ENCODE peak calls at places on chromosome 17, in five cellular contexts. One of them, this sample, is unnamed.

GRCh38 chr17:69734656-69735055 is 320.2 kb downstream of the MAP2K6 start:
- DNase-seq in NCI-H748 treated with DMSO at 0.1 percent for 48 hours: no peak
- DNase-seq in mesothelial cell of epicardium: no peak
- DNase-seq in GM12878: no peak
- DNase-seq in mucosa of descending colon: no peak
- DNase-seq in this sample: no peak

GRCh38 chr17:57403241-57403640 is 146.9 kb downstream of the MSI2 start:
- DNase-seq in NCI-H748 treated with DMSO at 0.1 percent for 48 hours: no peak
- DNase-seq in GM12878: no peak
- DNase-seq in mucosa of descending colon: no peak
- DNase-seq in mesothelial cell of epicardium: no peak
- DNase-seq in this sample: no peak

GRCh38 chr17:79720705-79721295 is 9.9 kb upstream of the ENPP7 start:
- DNase-seq in NCI-H748 treated with DMSO at 0.1 percent for 48 hours: no peak
- DNase-seq in mucosa of descending colon: no peak
- DNase-seq in GM12878: no peak
- DNase-seq in mesothelial cell of epicardium: no peak
- DNase-seq in this sample: peak

GRCh38 chr17:41913798-41914197 is 5.0 kb downstream of the ACLY start:
- DNase-seq in mesothelial cell of epicardium: no peak
- DNase-seq in NCI-H748 treated with DMSO at 0.1 percent for 48 hours: no peak
- DNase-seq in mucosa of descending colon: no peak
- DNase-seq in GM12878: no peak
- DNase-seq in this sample: no peak

GRCh38 chr17:55420067-55420775 is 1.4 kb downstream of the MMD start:
- DNase-seq in NCI-H748 treated with DMSO at 0.1 percent for 48 hours: no peak
- DNase-seq in mesothelial cell of epicardium: no peak
- DNase-seq in mucosa of descending colon: no peak
- DNase-seq in GM12878: no peak
- DNase-seq in this sample: no peak

GRCh38 chr17:59804910-59805381 is 87.8 kb downstream of the TUBD1 start:
- DNase-seq in mesothelial cell of epicardium: no peak
- DNase-seq in GM12878: no peak
- DNase-seq in NCI-H748 treated with DMSO at 0.1 percent for 48 hours: no peak
- DNase-seq in mucosa of descending colon: no peak
- DNase-seq in this sample: no peak

GRCh38 chr17:27226611-27227234 is 67.2 kb upstream of the WSB1 start:
- DNase-seq in mucosa of descending colon: no peak
- DNase-seq in mesothelial cell of epicardium: no peak
- DNase-seq in GM12878: no peak
- DNase-seq in NCI-H748 treated with DMSO at 0.1 percent for 48 hours: no peak
- DNase-seq in this sample: no peak

GRCh38 chr17:73641779-73642580 is 2.3 kb downstream of the SDK2 start:
- DNase-seq in mucosa of descending colon: no peak
- DNase-seq in mesothelial cell of epicardium: no peak
- DNase-seq in GM12878: no peak
- DNase-seq in NCI-H748 treated with DMSO at 0.1 percent for 48 hours: peak
- DNase-seq in this sample: peak

GRCh38 chr17:45146616-45147101 is 1.6 kb upstream of the HEXIM1 start:
- DNase-seq in mucosa of descending colon: peak
- DNase-seq in mesothelial cell of epicardium: no peak
- DNase-seq in NCI-H748 treated with DMSO at 0.1 percent for 48 hours: no peak
- DNase-seq in GM12878: no peak
- DNase-seq in this sample: no peak

GRCh38 chr17:68238488-68238887 is 9.4 kb upstream of the AMZ2 start:
- DNase-seq in NCI-H748 treated with DMSO at 0.1 percent for 48 hours: no peak
- DNase-seq in mesothelial cell of epicardium: no peak
- DNase-seq in mucosa of descending colon: no peak
- DNase-seq in GM12878: no peak
- DNase-seq in this sample: no peak

GRCh38 chr17:39973496-39973895 is 7.1 kb upstream of the PSMD3 start:
- DNase-seq in NCI-H748 treated with DMSO at 0.1 percent for 48 hours: no peak
- DNase-seq in GM12878: no peak
- DNase-seq in mucosa of descending colon: no peak
- DNase-seq in mesothelial cell of epicardium: no peak
- DNase-seq in this sample: no peak

GRCh38 chr17:80575057-80575875 is 30.6 kb downstream of the RPTOR start:
- DNase-seq in NCI-H748 treated with DMSO at 0.1 percent for 48 hours: peak
- DNase-seq in GM12878: peak
- DNase-seq in mucosa of descending colon: peak
- DNase-seq in mesothelial cell of epicardium: peak
- DNase-seq in this sample: peak